ENCODE peak calls at places on chromosomes 13 and 19, in ten cellular contexts. M, P, C, V, K, O, H, D, A and U are unnamed samples.

GRCh38 chr19:7360393-7360984 is 11.8 kb downstream of the ARHGEF18 start:
- DNase-seq in A (no peak), P (no peak), K (no peak), H (no peak), O (peak; percentile 57), M (no peak), D (no peak), V (no peak), C (no peak), U (no peak)

GRCh38 chr13:48235100-48235813 is 2.3 kb downstream of the ITM2B start:
- DNase-seq in M (peak; percentile 45), O (peak; percentile 44), K (peak; percentile 54), C (no peak), D (peak; percentile 61), V (peak; percentile 85), A (peak; percentile 19), P (no peak), H (no peak), U (peak; percentile 71)

GRCh38 chr13:108850706-108851105 is 221.3 kb downstream of the MYO16 start:
- DNase-seq in A (no peak), K (no peak), D (no peak), C (no peak), M (no peak), V (no peak), P (no peak), H (no peak), O (no peak), U (no peak)

GRCh38 chr19:41570639-41571112 is 5.3 kb upstream of the CEACAM21 start:
- DNase-seq in P (peak; percentile 85), V (peak; percentile 87), K (peak; percentile 47), C (peak; percentile 34), H (peak; percentile 13), D (peak; percentile 70), A (peak; percentile 87), M (no peak), O (peak; percentile 84), U (peak; percentile 86)

GRCh38 chr13:48132961-48133360 is 38.1 kb upstream of the MED4 start:
- DNase-seq in K (no peak), P (no peak), M (no peak), A (no peak), H (no peak), C (no peak), O (no peak), D (no peak), V (no peak), U (no peak)

GRCh38 chr19:7507884-7508283 is 8.0 kb upstream of the ZNF358 start:
- DNase-seq in H (no peak), A (peak; percentile 42), V (peak; percentile 96), C (peak; percentile 60), P (peak; percentile 93), O (peak; percentile 82), M (no peak), K (peak; percentile 73), D (peak; percentile 80), U (peak; percentile 63)

GRCh38 chr19:2625434-2625833 is 77.1 kb downstream of the GNG7 start:
- DNase-seq in C (no peak), M (no peak), A (no peak), H (no peak), V (no peak), O (no peak), P (no peak), K (no peak), D (no peak), U (no peak)

GRCh38 chr19:15812059-15812722 is 3.3 kb downstream of the OR10H1 start:
- DNase-seq in P (peak; percentile 36), M (no peak), V (no peak), K (peak; percentile 28), H (no peak), A (no peak), C (no peak), D (no peak), O (no peak), U (no peak)

DNA sequence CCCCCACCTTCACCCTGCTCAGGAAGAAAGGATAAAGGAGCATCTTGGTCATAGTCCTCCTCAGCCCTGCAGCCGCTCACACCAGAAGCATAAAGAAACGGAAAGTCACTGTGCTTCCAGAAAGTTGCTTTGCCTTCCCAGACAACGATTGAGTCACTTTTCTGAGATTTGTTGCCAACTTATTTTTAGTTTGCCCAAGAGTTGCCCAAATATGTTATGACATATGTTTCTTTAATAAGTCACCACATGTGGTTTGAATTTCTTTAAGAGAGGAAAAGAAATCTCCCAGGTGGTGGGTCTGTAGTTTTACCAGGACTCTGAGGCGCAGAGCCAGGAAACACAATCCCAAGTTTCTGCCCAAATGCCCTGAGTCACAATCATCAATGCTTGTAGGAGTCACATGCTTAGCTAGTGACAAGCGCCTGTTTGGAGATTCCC is 63.4 kb upstream of the LRCH1 start:
- DNase-seq in H (peak; percentile 85), O (peak; percentile 77), D (no peak), C (no peak), M (no peak), A (no peak), P (no peak), V (no peak), K (peak; percentile 40), U (peak; percentile 41)
- H3K4me3 ChIP-seq in H (no peak overlapping the region), O (no peak overlapping the region), D (no peak overlapping the region), C (no peak overlapping the region), M (no peak overlapping the region), A (no peak overlapping the region), P (no peak overlapping the region), V (no peak overlapping the region), K (no peak overlapping the region), U (no peak overlapping the region)

GRCh38 chr13:22499919-22500318 is 680.9 kb upstream of the SGCG start:
- DNase-seq in M (no peak), O (no peak), D (no peak), K (no peak), A (no peak), C (no peak), P (no peak), H (no peak), V (no peak), U (no peak)
- H3K4me3 ChIP-seq in M (no peak overlapping the region), O (no peak overlapping the region), D (no peak overlapping the region), K (no peak overlapping the region), A (no peak overlapping the region), C (no peak overlapping the region), P (no peak overlapping the region), H (no peak overlapping the region), V (no peak overlapping the region), U (no peak overlapping the region)

DNA sequence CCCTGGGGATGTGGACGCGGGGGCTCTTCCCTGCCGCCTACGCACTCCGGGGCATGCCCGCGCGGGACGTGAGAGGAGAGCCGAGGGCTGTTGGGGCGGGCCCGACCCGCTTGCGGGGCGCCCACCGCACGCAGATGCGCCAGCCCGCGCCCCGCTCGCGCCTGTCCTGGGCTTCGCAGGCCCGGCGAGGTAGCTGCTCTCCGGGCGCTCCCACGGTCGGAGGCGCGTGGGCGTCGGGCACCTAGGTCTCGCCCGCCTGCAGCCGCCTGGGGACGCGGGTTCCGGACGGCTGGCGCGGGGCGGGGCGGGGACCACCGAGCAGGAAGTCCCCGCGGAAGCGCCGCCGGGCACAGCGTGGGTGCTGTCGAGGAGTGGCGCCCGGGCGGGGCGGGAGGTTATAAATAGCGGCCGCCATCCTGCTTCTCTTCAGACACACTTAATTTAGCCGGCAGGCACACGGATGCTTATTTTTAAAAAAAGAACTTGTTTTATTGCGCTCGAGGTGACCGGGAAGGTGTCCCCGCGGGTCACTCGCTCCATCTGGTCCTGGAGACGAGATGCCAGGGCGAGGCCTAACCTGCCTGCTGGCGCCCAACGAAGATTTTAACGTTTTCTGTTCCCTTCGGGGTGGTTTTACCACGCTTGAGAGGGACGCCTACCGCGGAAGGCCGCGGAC is 561 bp upstream of the GJA3 start:
- DNase-seq in D (no peak), P (no peak), H (no peak), A (peak; percentile 19), O (peak; percentile 8), K (no peak), M (no peak), C (no peak), V (no peak), U (peak; percentile 50)
- H3K4me3 ChIP-seq in D (peak overlapping the region; percentile 28), P (peak overlapping the region; percentile 47), H (peak overlapping the region; percentile 45), A (no peak overlapping the region), O (peak overlapping the region; percentile 94), K (peak overlapping the region; percentile 46), M (peak overlapping the region; percentile 71), C (peak overlapping the region; percentile 25), V (peak overlapping the region; percentile 30), U (peak overlapping the region; percentile 54)

GRCh38 chr19:49638360-49638759 is 1.6 kb downstream of the RRAS start:
- DNase-seq in K (peak; percentile 24), C (no peak), P (peak; percentile 49), A (no peak), M (no peak), D (peak; percentile 21), H (no peak), V (no peak), O (peak; percentile 44), U (no peak)
- H3K4me3 ChIP-seq in K (peak overlapping the region; percentile 73), C (peak overlapping the region; percentile 80), P (peak overlapping the region; percentile 32), A (no peak overlapping the region), M (no peak overlapping the region), D (peak overlapping the region; percentile 20), H (peak overlapping the region; percentile 74), V (no peak overlapping the region), O (no peak overlapping the region), U (peak overlapping the region; percentile 30)